ENCODE peak calls at places on chromosomes 4 and X, in six cellular contexts. W, P, E, Y, A and L are unnamed samples. For H3K36me3, the result is how much of the 10 kb centered on the place peaks cover.

GRCh38 chr4:94244087-94244828 is 36.6 kb downstream of the SMARCAD1 start:
- DNase-seq in W (no peak), E (no peak), A (no peak), Y (no peak), P (no peak), L (no peak)

GRCh38 chr4:113355550-113356371 is 306.3 kb downstream of the ANK2 start:
- DNase-seq in A (no peak), P (peak), Y (peak), E (peak), W (peak), L (no peak)

GRCh38 chrX:47514553-47515235 is 31.7 kb upstream of the ZNF41 start:
- DNase-seq in P (no peak), Y (peak), A (no peak), W (peak), E (no peak), L (peak)

GRCh38 chr4:185309770-185310169 is 86.0 kb downstream of the LRP2BP start:
- DNase-seq in A (no peak), E (peak), P (no peak), Y (no peak), W (no peak), L (no peak)

GRCh38 chr4:22514431-22514830 is 1.4 kb downstream of the ADGRA3 start:
- DNase-seq in W (no peak), Y (peak), A (no peak), P (no peak), E (no peak), L (no peak)

GRCh38 chr4:145494666-145495065 is 13.0 kb downstream of the SMAD1 start:
- DNase-seq in W (no peak), P (no peak), Y (no peak), E (no peak), A (no peak), L (no peak)

GRCh38 chr4:95215991-95216605 is 332.7 kb downstream of the UNC5C start:
- DNase-seq in E (no peak), A (no peak), Y (peak), W (peak), P (no peak), L (no peak)

GRCh38 chrX:646228-646495 is 15.6 kb downstream of the SHOX start:
- DNase-seq in Y (no peak), P (no peak), W (no peak), E (no peak), A (no peak), L (no peak)

GRCh38 chr4:187071896-187072295 is 348.2 kb upstream of the FAT1 start:
- DNase-seq in E (no peak), A (no peak), W (no peak), P (no peak), Y (no peak), L (no peak)

GRCh38 chrX:74286950-74287349 is 17.0 kb upstream of the ZCCHC13 start:
- DNase-seq in E (no peak), W (peak), P (no peak), A (no peak), Y (peak), L (peak)

GRCh38 chrX:45849261-45849660 is 648.6 kb upstream of the DIPK2B start:
- DNase-seq in P (peak), W (peak), A (no peak), Y (peak), E (no peak), L (no peak)

GRCh38 chr4:185811509-185812364 is at the start of gene SORBS2:
- DNase-seq in E (peak), A (peak), W (peak), Y (peak), P (peak), L (no peak)

GRCh38 chr4:7002336-7002735 is 40.8 kb upstream of the TADA2B start:
- DNase-seq in A (no peak), Y (no peak), P (no peak), W (no peak), E (no peak), L (no peak)

GRCh38 chr4:74223801-74224200 is 65.9 kb downstream of the MTHFD2L start:
- DNase-seq in P (no peak), A (no peak), W (peak), Y (no peak), E (no peak), L (no peak)

GRCh38 chr4:39976945-39977488 is 694 bp downstream of the PDS5A start:
- DNase-seq in P (peak), A (no peak), Y (no peak), W (peak), E (peak), L (no peak)

GRCh38 chr4:89204624-89205023 is 93.3 kb downstream of the TIGD2 start:
- DNase-seq in P (no peak), E (no peak), Y (peak), W (peak), A (no peak), L (no peak)

GRCh38 chrX:18574591-18574990 is 97.3 kb downstream of the RS1 start:
- DNase-seq in Y (peak), W (peak), P (no peak), E (no peak), A (no peak), L (peak)

GRCh38 chr4:6402566-6403399 is 69.6 kb downstream of the PPP2R2C start:
- DNase-seq in P (no peak), E (no peak), W (no peak), Y (no peak), A (no peak), L (no peak)

GRCh38 chrX:123504630-123505270 is 228.1 kb downstream of the THOC2 start:
- DNase-seq in W (no peak), Y (no peak), A (no peak), P (no peak), E (no peak), L (no peak)

GRCh38 chrX:4547218-4547836 is 833.9 kb upstream of the PRKX start:
- DNase-seq in A (peak), W (peak), Y (peak), P (peak), E (peak), L (no peak)

GRCh38 chrX:149871940-149872339 is 9.0 kb upstream of the MAGEA8 start:
- DNase-seq in A (peak), P (no peak), E (peak), Y (peak), W (peak), L (no peak)

GRCh38 chrX:45711231-45711630 is 510.6 kb upstream of the DIPK2B start:
- DNase-seq in Y (no peak), P (no peak), E (no peak), W (peak), A (no peak), L (no peak)

GRCh38 chr4:3445111-3445820 is 3.5 kb downstream of the HGFAC start:
- DNase-seq in E (no peak), P (no peak), A (no peak), W (no peak), Y (no peak), L (no peak)

GRCh38 chr4:3442460-3442958 is 741 bp downstream of the HGFAC start:
- DNase-seq in Y (no peak), P (no peak), A (no peak), E (no peak), W (no peak), L (no peak)

GRCh38 chr4:3444351-3445110 is 2.8 kb downstream of the HGFAC start:
- DNase-seq in A (no peak), P (no peak), W (no peak), E (no peak), Y (no peak), L (no peak)

GRCh38 chr4:3442959-3443749 is 1.4 kb downstream of the HGFAC start:
- DNase-seq in Y (no peak), E (peak), W (no peak), A (no peak), P (no peak), L (no peak)

DNA sequence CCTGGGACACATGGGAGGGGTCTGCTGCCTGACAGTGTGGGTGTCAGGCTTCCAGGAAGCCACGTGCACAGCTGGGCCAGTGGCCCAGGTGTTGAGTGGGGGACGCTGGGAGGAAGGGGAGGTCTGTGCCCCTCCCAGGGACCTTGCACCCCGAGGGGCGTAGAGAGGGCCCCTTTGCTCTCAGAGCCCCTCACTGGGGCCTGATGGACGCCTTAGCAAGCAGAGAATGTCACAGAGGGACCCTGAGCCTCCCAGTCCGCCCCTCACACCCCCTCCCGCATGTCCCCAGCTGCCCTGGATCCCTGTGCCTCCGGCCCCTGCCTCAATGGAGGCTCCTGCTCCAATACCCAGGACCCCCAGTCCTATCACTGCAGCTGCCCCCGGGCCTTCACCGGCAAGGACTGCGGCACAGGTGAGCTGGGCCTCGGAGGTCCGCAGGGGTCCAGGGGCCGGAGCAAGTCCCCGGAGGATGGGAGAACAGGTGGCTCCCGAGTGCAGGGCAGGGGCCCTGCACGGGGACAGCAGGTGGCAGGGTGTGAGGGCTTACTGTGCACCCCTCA is 2.1 kb downstream of the HGFAC start:
- DNase-seq in A (no peak), W (no peak), E (peak), Y (no peak), P (no peak), L (no peak)
- TF ChIP-seq CTCF in A (no peak), W (no peak), E (no peak), Y (no peak), P (no peak), L (no peak)

GRCh38 chr4:82839624-82840023 is 41.0 kb upstream of the SCD5 start:
- DNase-seq in P (no peak), W (peak), E (no peak), A (no peak), Y (no peak), L (no peak)
- H3K36me3 ChIP-seq in P (under half), W (under half), E (under half), A (under half), Y (half or more), L (under half)

GRCh38 chrX:110125435-110125834 is 122.5 kb downstream of the TMEM164 start:
- DNase-seq in W (peak), A (no peak), E (no peak), P (no peak), Y (no peak), L (no peak)
- TF ChIP-seq CTCF in W (no peak), A (no peak), E (no peak), P (no peak), Y (peak), L (peak)

DNA sequence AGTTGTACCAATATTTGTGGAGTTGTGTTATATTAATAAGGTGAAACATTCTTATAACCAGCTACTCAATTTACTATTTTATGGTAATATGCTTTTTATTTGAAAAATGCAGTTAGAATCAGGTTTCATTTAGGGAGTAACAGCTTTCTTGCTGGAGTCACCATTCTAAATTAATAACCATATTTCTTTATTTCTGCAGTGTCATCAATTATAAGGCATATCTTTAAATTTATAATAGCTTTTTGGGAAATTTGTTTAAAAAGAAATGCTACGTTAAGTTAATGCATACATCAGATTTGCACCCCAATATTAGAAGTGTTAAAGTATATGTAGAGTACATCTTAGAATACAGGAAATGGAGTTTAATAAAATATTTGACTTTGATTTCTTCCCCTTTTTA is 18.9 kb downstream of the USP38 start:
- DNase-seq in E (no peak), W (no peak), P (no peak), Y (no peak), A (no peak), L (no peak)
- H3K36me3 ChIP-seq in E (under half), W (under half), P (under half), Y (under half), A (under half), L (under half)

GRCh38 chr4:153541426-153542096 is 75.4 kb downstream of the TMEM131L start:
- DNase-seq in E (no peak), Y (peak), W (peak), P (no peak), A (no peak), L (peak)
- TF ChIP-seq CTCF in E (no peak), Y (peak), W (peak), P (no peak), A (no peak), L (no peak)

GRCh38 chrX:41150043-41150442 is 64.8 kb downstream of the USP9X start:
- DNase-seq in W (no peak), E (no peak), Y (no peak), P (no peak), A (no peak), L (no peak)

GRCh38 chrX:41144873-41145272 is 59.6 kb downstream of the USP9X start:
- DNase-seq in Y (no peak), W (peak), A (no peak), P (no peak), E (no peak), L (no peak)

GRCh38 chrX:41145920-41146608 is 60.8 kb downstream of the USP9X start:
- DNase-seq in E (no peak), Y (peak), A (no peak), P (no peak), W (peak), L (peak)

GRCh38 chrX:41152221-41152620 is 67.0 kb downstream of the USP9X start:
- DNase-seq in A (no peak), E (no peak), Y (no peak), W (no peak), P (no peak), L (no peak)

GRCh38 chrX:41148553-41148952 is 63.3 kb downstream of the USP9X start:
- DNase-seq in Y (peak), W (peak), P (no peak), E (no peak), A (no peak), L (no peak)
- H3K36me3 ChIP-seq in Y (under half), W (under half), P (under half), E (under half), A (under half), L (under half)

GRCh38 chrX:19889582-19890342 is 2.4 kb upstream of the SH3KBP1 start:
- DNase-seq in Y (peak), E (no peak), W (peak), P (no peak), A (no peak), L (no peak)
- TF ChIP-seq CTCF in Y (peak), E (peak), W (no peak), P (no peak), A (no peak), L (no peak)

GRCh38 chr4:54274786-54275503 is 45.9 kb downstream of the PDGFRA start:
- DNase-seq in W (no peak), P (no peak), A (no peak), E (no peak), Y (no peak), L (no peak)
- H3K36me3 ChIP-seq in W (under half), P (under half), A (under half), E (under half), Y (under half), L (under half)

DNA sequence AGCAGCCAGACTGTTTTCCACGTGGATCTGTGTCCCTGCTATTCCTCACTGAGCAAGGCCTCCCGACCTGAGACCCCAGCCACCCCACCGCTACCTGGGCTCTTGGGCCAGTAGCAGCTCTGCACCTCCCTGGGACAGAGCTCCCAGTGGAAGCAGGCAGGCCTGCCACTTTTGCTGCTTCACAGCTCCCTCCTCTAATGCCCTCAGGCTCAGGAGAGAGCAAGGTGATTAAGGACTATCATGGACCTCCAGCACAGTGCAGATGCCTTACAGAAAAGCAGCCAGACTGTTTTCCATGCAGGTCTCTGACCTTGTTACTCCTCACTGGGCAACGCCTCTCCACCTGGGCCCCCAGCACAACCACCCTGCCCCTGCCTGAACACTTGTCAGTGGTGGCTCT is 37.0 kb downstream of the AWAT2 start:
- DNase-seq in W (no peak), P (no peak), Y (no peak), A (no peak), E (no peak), L (no peak)
- TF ChIP-seq CTCF in W (no peak), P (no peak), Y (no peak), A (no peak), E (no peak), L (no peak)